ENCODE peak calls at places on chromosomes 12 and 14, in seven cellular contexts. U, F, O, V, I, B and Z are unnamed samples.

GRCh38 chr12:90987101-90987500 is 17.7 kb downstream of the EPYC start:
- DNase-seq in I (no peak), F (no peak), O (no peak), U (no peak), V (no peak), B (no peak), Z (no peak)

GRCh38 chr12:116346751-116347150 is 69.3 kb upstream of the MED13L start:
- DNase-seq in F (peak; percentile 66), V (no peak), B (no peak), I (no peak), O (peak; percentile 42), U (no peak), Z (no peak)

GRCh38 chr12:117875652-117876491 is 92.9 kb downstream of the KSR2 start:
- DNase-seq in F (no peak), I (no peak), O (no peak), V (no peak), U (no peak), B (peak; percentile 57), Z (no peak)

GRCh38 chr12:105573574-105573973 is 243.1 kb downstream of the C12orf75 start:
- DNase-seq in V (no peak), I (no peak), B (no peak), F (no peak), O (no peak), U (no peak), Z (no peak)

GRCh38 chr14:60175255-60175902 is 10.2 kb upstream of the DHRS7 start:
- DNase-seq in V (no peak), F (no peak), I (no peak), B (no peak), O (no peak), U (no peak), Z (peak; percentile 64)

GRCh38 chr12:62930546-62931425 is 4.2 kb downstream of the PPM1H start:
- DNase-seq in U (no peak), V (no peak), F (no peak), O (no peak), I (no peak), B (no peak), Z (no peak)

GRCh38 chr14:49900973-49901372 is 8.1 kb downstream of the ARF6 start:
- DNase-seq in O (no peak), F (no peak), I (no peak), V (no peak), B (no peak), U (no peak), Z (no peak)

GRCh38 chr14:50025776-50026175 is 90.6 kb downstream of the VCPKMT start:
- DNase-seq in U (no peak), O (no peak), B (no peak), V (no peak), F (peak; percentile 51), I (no peak), Z (no peak)

GRCh38 chr12:126093911-126094310 is 1028.7 kb downstream of the AACS start:
- DNase-seq in F (no peak), U (no peak), B (no peak), I (no peak), O (no peak), V (no peak), Z (no peak)

GRCh38 chr12:123388218-123388947 is 4.5 kb downstream of the KMT5A start:
- DNase-seq in U (peak; percentile 50), I (peak; percentile 97), O (peak; percentile 89), F (no peak), V (peak; percentile 41), B (peak; percentile 81), Z (peak; percentile 23)

GRCh38 chr12:123282111-123282510 is 10.5 kb upstream of the CDK2AP1 start:
- DNase-seq in U (no peak), V (no peak), I (no peak), B (no peak), F (no peak), O (peak; percentile 21), Z (no peak)

GRCh38 chr14:55540847-55541773 is 38.9 kb upstream of the KTN1 start:
- DNase-seq in V (no peak), U (no peak), B (no peak), O (no peak), I (no peak), F (no peak), Z (no peak)

GRCh38 chr12:29762637-29763300 is 21.0 kb downstream of the TMTC1 start:
- DNase-seq in O (no peak), I (no peak), F (no peak), V (no peak), U (no peak), B (no peak), Z (no peak)

GRCh38 chr12:62260733-62261683 is 804 bp downstream of the USP15 start:
- DNase-seq in O (peak; percentile 86), F (no peak), B (peak; percentile 91), I (peak; percentile 26), U (peak; percentile 17), V (no peak), Z (peak; percentile 98)

GRCh38 chr12:118746176-118746575 is 235.2 kb upstream of the SRRM4 start:
- DNase-seq in F (no peak), I (no peak), U (no peak), V (no peak), B (no peak), O (no peak), Z (no peak)

GRCh38 chr14:35553808-35554207 is 19.8 kb downstream of the INSM2 start:
- DNase-seq in O (no peak), V (no peak), I (no peak), U (no peak), F (no peak), B (no peak), Z (no peak)

GRCh38 chr12:5047094-5047493 is 3.4 kb downstream of the KCNA5 start:
- DNase-seq in O (no peak), F (no peak), V (no peak), B (no peak), U (no peak), I (no peak), Z (no peak)

GRCh38 chr14:95519699-95520098 is 3.2 kb upstream of the SYNE3 start:
- DNase-seq in I (peak; percentile 53), B (peak; percentile 87), U (peak; percentile 50), O (peak; percentile 88), F (peak; percentile 80), V (no peak), Z (peak; percentile 92)

GRCh38 chr12:64733857-64734256 is 25.3 kb downstream of the GNS start:
- DNase-seq in I (no peak), B (no peak), F (no peak), O (no peak), U (no peak), V (no peak), Z (no peak)

GRCh38 chr12:130803707-130804106 is 35.3 kb downstream of the STX2 start:
- DNase-seq in U (no peak), B (no peak), O (no peak), V (no peak), I (no peak), F (no peak), Z (no peak)

GRCh38 chr12:6078378-6079083 is 45.9 kb downstream of the VWF start:
- DNase-seq in I (peak; percentile 41), O (no peak), U (no peak), F (no peak), B (no peak), V (no peak), Z (peak; percentile 9)

GRCh38 chr14:62209287-62209899 is 447.2 kb downstream of the SNAPC1 start:
- DNase-seq in I (no peak), O (no peak), V (no peak), F (peak; percentile 41), U (no peak), B (no peak), Z (no peak)

GRCh38 chr12:2561367-2561766 is 233.4 kb upstream of the FKBP4 start:
- DNase-seq in V (no peak), B (no peak), F (no peak), I (no peak), O (no peak), U (no peak), Z (peak; percentile 25)

GRCh38 chr14:102396531-102396930 is 33.8 kb downstream of the TECPR2 start:
- DNase-seq in I (no peak), U (no peak), V (no peak), O (no peak), F (no peak), B (no peak), Z (no peak)

GRCh38 chr14:48944802-48945201 is 641.4 kb downstream of the RPS29 start:
- DNase-seq in O (no peak), U (no peak), I (no peak), F (no peak), B (no peak), V (no peak), Z (no peak)

GRCh38 chr14:106831322-106831720 is 1304.9 kb downstream of the TMEM121 start:
- DNase-seq in V (no peak), B (peak; percentile 99), F (no peak), U (no peak), O (peak; percentile 75), I (peak; percentile 45), Z (peak; percentile 33)

GRCh38 chr14:61438860-61439765 is 117.7 kb downstream of the PRKCH start:
- DNase-seq in V (no peak), F (no peak), I (peak; percentile 67), O (peak; percentile 61), U (no peak), B (peak; percentile 89), Z (peak; percentile 77)

GRCh38 chr14:89572566-89573398 is 155.7 kb upstream of the FOXN3 start:
- DNase-seq in V (no peak), B (no peak), F (no peak), O (no peak), U (no peak), I (no peak), Z (no peak)

GRCh38 chr12:50400104-50400637 is 514 bp upstream of the LARP4 start:
- DNase-seq in B (peak; percentile 26), V (no peak), I (peak; percentile 21), F (no peak), U (no peak), O (no peak), Z (no peak)

GRCh38 chr12:52531563-52532300 is 11.5 kb upstream of the KRT5 start:
- DNase-seq in I (no peak), U (no peak), B (no peak), O (no peak), F (no peak), V (no peak), Z (peak; percentile 93)